ENCODE peak calls at places on chromosomes 12 and 14, in four cellular contexts. One of them, this sample, is unnamed.

GRCh38 chr14:95549656-95550585 is 15.1 kb downstream of the GLRX5 start:
- DNase-seq in substantia nigra: no peak
- DNase-seq in NCI-H2081: no peak
- DNase-seq in mesendoderm: peak
- DNase-seq in this sample: no peak

GRCh38 chr12:82874935-82875334 is 188.2 kb downstream of the TMTC2 start:
- DNase-seq in substantia nigra: no peak
- DNase-seq in NCI-H2081: no peak
- DNase-seq in mesendoderm: no peak
- DNase-seq in this sample: no peak

GRCh38 chr12:6958609-6959375 is 7.6 kb downstream of the PTPN6 start:
- DNase-seq in substantia nigra: no peak
- DNase-seq in NCI-H2081: no peak
- DNase-seq in mesendoderm: no peak
- DNase-seq in this sample: no peak

GRCh38 chr12:57176846-57177245 is 29.4 kb upstream of the LRP1-AS start:
- DNase-seq in substantia nigra: no peak
- DNase-seq in NCI-H2081: no peak
- DNase-seq in mesendoderm: no peak
- DNase-seq in this sample: no peak

GRCh38 chr12:49615725-49616124 is 7.6 kb upstream of the PRPF40B start:
- DNase-seq in substantia nigra: no peak
- DNase-seq in NCI-H2081: no peak
- DNase-seq in mesendoderm: no peak
- DNase-seq in this sample: no peak

GRCh38 chr14:90396342-90397339 is at the start of gene CALM1:
- DNase-seq in substantia nigra: peak
- DNase-seq in NCI-H2081: peak
- DNase-seq in mesendoderm: peak
- DNase-seq in this sample: peak

GRCh38 chr12:8038659-8039114 is 6.2 kb downstream of the FOXJ2 start:
- DNase-seq in substantia nigra: no peak
- DNase-seq in NCI-H2081: peak
- DNase-seq in mesendoderm: peak
- DNase-seq in this sample: peak

GRCh38 chr12:22266101-22266500 is 68.4 kb downstream of the ST8SIA1 start:
- DNase-seq in substantia nigra: no peak
- DNase-seq in NCI-H2081: no peak
- DNase-seq in mesendoderm: no peak
- DNase-seq in this sample: no peak

GRCh38 chr12:132291402-132292175 is 37.8 kb downstream of the GALNT9 start:
- DNase-seq in substantia nigra: no peak
- DNase-seq in NCI-H2081: no peak
- DNase-seq in mesendoderm: no peak
- DNase-seq in this sample: no peak

GRCh38 chr12:79409562-79409961 is 281.2 kb downstream of the PAWR start:
- DNase-seq in substantia nigra: no peak
- DNase-seq in NCI-H2081: no peak
- DNase-seq in mesendoderm: peak
- DNase-seq in this sample: no peak

GRCh38 chr12:15842106-15842505 is 40.1 kb upstream of the STRAP start:
- DNase-seq in substantia nigra: no peak
- DNase-seq in NCI-H2081: no peak
- DNase-seq in mesendoderm: no peak
- DNase-seq in this sample: no peak

GRCh38 chr14:35861204-35861868 is 35.2 kb downstream of the BRMS1L start:
- DNase-seq in substantia nigra: no peak
- DNase-seq in NCI-H2081: no peak
- DNase-seq in mesendoderm: no peak
- DNase-seq in this sample: no peak

GRCh38 chr12:54417712-54418440 is 1.2 kb downstream of the ITGA5 start:
- DNase-seq in substantia nigra: no peak
- DNase-seq in NCI-H2081: no peak
- DNase-seq in mesendoderm: no peak
- DNase-seq in this sample: no peak

GRCh38 chr12:81284137-81284536 is 206.3 kb downstream of the ACSS3 start:
- DNase-seq in substantia nigra: no peak
- DNase-seq in NCI-H2081: no peak
- DNase-seq in mesendoderm: peak
- DNase-seq in this sample: no peak

This sample was measured in NCI-H345.